ENCODE peak calls at places on chromosomes 13 and 19, in seven cellular contexts. R is BE2C, H is stromal cell of bone marrow, Z is heart left ventricle, D is HT1080, F is D341Med, U is NCI-H524. T is an unnamed sample.

GRCh38 chr19:48501446-48501960 is 10.1 kb downstream of the LMTK3 start:
- DNase-seq in R (no peak), U (no peak), F (no peak), D (peak; percentile 21), Z (no peak), H (no peak), T (peak; percentile 88)

GRCh38 chr19:31066385-31066784 is 282.9 kb downstream of the TSHZ3 start:
- DNase-seq in R (no peak), Z (no peak), H (peak; percentile 73), D (peak; percentile 87), U (no peak), F (no peak), T (peak; percentile 10)

GRCh38 chr19:40811478-40812341 is 12.7 kb downstream of the EGLN2 start:
- DNase-seq in D (no peak), H (no peak), U (no peak), F (no peak), Z (no peak), R (no peak), T (no peak)

GRCh38 chr13:110642291-110642981 is 27.1 kb downstream of the NAXD start:
- DNase-seq in H (no peak), D (no peak), F (no peak), U (no peak), R (no peak), Z (peak; percentile 61), T (no peak)

GRCh38 chr19:7888145-7888825 is at the start of gene LRRC8E:
- DNase-seq in H (peak; percentile 52), F (peak; percentile 66), R (peak; percentile 78), Z (no peak), U (no peak), D (peak; percentile 63), T (peak; percentile 73)

GRCh38 chr19:37855098-37855497 is 51.3 kb downstream of the WDR87 start:
- DNase-seq in F (no peak), D (no peak), U (no peak), Z (peak; percentile 69), H (no peak), R (peak; percentile 76), T (peak; percentile 75)

GRCh38 chr13:98541701-98542203 is 35.2 kb downstream of the STK24 start:
- DNase-seq in Z (no peak), R (peak; percentile 35), D (no peak), U (no peak), H (no peak), F (no peak), T (peak; percentile 50)

GRCh38 chr13:98221234-98221633 is 44.2 kb upstream of the RNF113B start:
- DNase-seq in R (no peak), U (peak; percentile 34), Z (no peak), D (no peak), H (no peak), F (no peak), T (no peak)

GRCh38 chr13:26601669-26602068 is 44.2 kb downstream of the WASF3 start:
- DNase-seq in H (no peak), F (peak; percentile 38), D (peak; percentile 76), R (no peak), Z (no peak), U (peak; percentile 49), T (no peak)

GRCh38 chr19:2282062-2282861 is at the start of gene PEAK3:
- DNase-seq in Z (peak; percentile 93), R (no peak), U (no peak), F (no peak), D (peak; percentile 63), H (no peak), T (no peak)

GRCh38 chr13:111893607-111894443 is 173.1 kb upstream of the SOX1 start:
- DNase-seq in Z (no peak), R (no peak), U (no peak), F (no peak), H (no peak), D (no peak), T (no peak)

GRCh38 chr13:104843328-104843727 is 1692.1 kb downstream of the EFNB2 start:
- DNase-seq in D (no peak), F (no peak), Z (no peak), H (no peak), R (no peak), U (no peak), T (no peak)

GRCh38 chr13:102825921-102826706 is 19.7 kb upstream of the ERCC5 start:
- DNase-seq in F (no peak), U (no peak), H (peak; percentile 85), Z (no peak), R (no peak), D (peak; percentile 94), T (peak; percentile 65)

GRCh38 chr19:33416307-33417215 is 43.1 kb downstream of the CEBPG start:
- DNase-seq in D (peak; percentile 67), Z (peak; percentile 72), U (peak; percentile 94), R (peak; percentile 90), F (peak; percentile 88), H (no peak), T (peak; percentile 68)

GRCh38 chr19:30393046-30393445 is 20.9 kb downstream of the ZNF536 start:
- DNase-seq in Z (no peak), D (peak; percentile 64), U (no peak), R (peak; percentile 35), F (no peak), H (no peak), T (no peak)

GRCh38 chr19:1658446-1659433 is 6.3 kb upstream of the TCF3 start:
- DNase-seq in Z (peak; percentile 27), H (no peak), F (no peak), U (no peak), R (no peak), D (no peak), T (no peak)

GRCh38 chr13:102090532-102090931 is 311.3 kb downstream of the FGF14 start:
- DNase-seq in F (no peak), Z (no peak), R (no peak), D (no peak), U (no peak), H (no peak), T (no peak)

GRCh38 chr19:38647368-38647965 is at the start of gene ACTN4:
- DNase-seq in Z (peak; percentile 100), H (peak; percentile 92), F (peak; percentile 100), D (peak; percentile 96), U (peak; percentile 98), R (peak; percentile 99), T (peak; percentile 96)

GRCh38 chr19:604355-604754 is 14.7 kb downstream of the HCN2 start:
- DNase-seq in Z (no peak), R (peak; percentile 68), U (no peak), F (peak; percentile 69), D (no peak), H (no peak), T (no peak)

GRCh38 chr13:46571189-46571901 is 18.4 kb downstream of the LRCH1 start:
- DNase-seq in D (peak; percentile 4), F (no peak), Z (no peak), U (peak; percentile 47), H (no peak), R (no peak), T (peak; percentile 23)

GRCh38 chr13:76884571-76885202 is 1.5 kb downstream of the KCTD12 start:
- DNase-seq in F (no peak), R (no peak), Z (no peak), H (no peak), U (peak; percentile 54), D (no peak), T (no peak)

GRCh38 chr19:51887522-51888498 is at the start of gene ZNF577:
- DNase-seq in R (peak; percentile 92), U (peak; percentile 96), F (peak; percentile 92), D (peak; percentile 80), H (peak; percentile 93), Z (peak; percentile 94), T (peak; percentile 86)